ENCODE peak calls at places on chromosomes 11 and 22, in five cellular contexts. W is IMR-90, H is mesenchymal stem cell, S is trophoblast cell, A is H1. T is an unnamed sample.

GRCh38 chr22:42939941-42940653 is 74.9 kb downstream of the PACSIN2 start:
- DNase-seq in H (peak; percentile 93), A (no peak), W (peak; percentile 90), S (no peak), T (no peak)

GRCh38 chr11:69397732-69398131 is 83.7 kb upstream of the LINC01488 start:
- DNase-seq in W (no peak), S (no peak), A (no peak), H (no peak), T (no peak)

GRCh38 chr11:106399075-106399500 is 321.6 kb downstream of the AASDHPPT start:
- DNase-seq in A (no peak), H (peak; percentile 98), W (peak; percentile 100), S (peak; percentile 50), T (no peak)

GRCh38 chr11:134517621-134518293 is 105.7 kb upstream of the B3GAT1 start:
- DNase-seq in W (no peak), A (no peak), H (no peak), S (no peak), T (no peak)

GRCh38 chr11:8167796-8168195 is 1.0 kb downstream of the RIC3 start:
- DNase-seq in S (no peak), W (peak; percentile 11), H (no peak), A (no peak), T (no peak)

GRCh38 chr22:46063861-46064235 is 86.5 kb upstream of the PPARA start:
- DNase-seq in A (no peak), W (no peak), H (no peak), S (no peak), T (no peak)

GRCh38 chr11:33618956-33619355 is 81.7 kb downstream of the C11orf91 start:
- DNase-seq in W (no peak), S (peak; percentile 50), A (no peak), H (no peak), T (no peak)

GRCh38 chr22:20783844-20784723 is 10.2 kb downstream of the SERPIND1 start:
- DNase-seq in H (peak; percentile 78), A (peak; percentile 56), S (peak; percentile 78), W (peak; percentile 74), T (peak; percentile 35)

GRCh38 chr11:128451651-128452470 is 135.5 kb downstream of the ETS1 start:
- DNase-seq in S (no peak), W (peak; percentile 57), A (no peak), H (no peak), T (no peak)

GRCh38 chr11:126512741-126513715 is 157.5 kb downstream of the ST3GAL4 start:
- DNase-seq in S (no peak), A (no peak), W (no peak), H (no peak), T (no peak)

GRCh38 chr11:61882879-61883278 is 8.5 kb downstream of the FADS3 start:
- DNase-seq in H (no peak), A (no peak), W (no peak), S (no peak), T (no peak)
- H3K9ac ChIP-seq in H (no peak overlapping the region), A (no peak overlapping the region), W (no peak overlapping the region), S (no peak overlapping the region), T (no peak overlapping the region)

GRCh38 chr22:24964441-24964840 is 11.9 kb downstream of the KIAA1671 start:
- DNase-seq in H (no peak), W (no peak), S (peak; percentile 87), A (no peak), T (no peak)

GRCh38 chr22:24969588-24970301 is 17.2 kb downstream of the KIAA1671 start:
- DNase-seq in W (no peak), S (peak; percentile 43), A (no peak), H (peak; percentile 85), T (no peak)

GRCh38 chr22:24972369-24972768 is 19.9 kb downstream of the KIAA1671 start:
- DNase-seq in S (no peak), A (no peak), W (no peak), H (no peak), T (no peak)

GRCh38 chr22:24965822-24966626 is 13.5 kb downstream of the KIAA1671 start:
- DNase-seq in W (no peak), S (peak; percentile 23), H (no peak), A (no peak), T (no peak)

DNA sequence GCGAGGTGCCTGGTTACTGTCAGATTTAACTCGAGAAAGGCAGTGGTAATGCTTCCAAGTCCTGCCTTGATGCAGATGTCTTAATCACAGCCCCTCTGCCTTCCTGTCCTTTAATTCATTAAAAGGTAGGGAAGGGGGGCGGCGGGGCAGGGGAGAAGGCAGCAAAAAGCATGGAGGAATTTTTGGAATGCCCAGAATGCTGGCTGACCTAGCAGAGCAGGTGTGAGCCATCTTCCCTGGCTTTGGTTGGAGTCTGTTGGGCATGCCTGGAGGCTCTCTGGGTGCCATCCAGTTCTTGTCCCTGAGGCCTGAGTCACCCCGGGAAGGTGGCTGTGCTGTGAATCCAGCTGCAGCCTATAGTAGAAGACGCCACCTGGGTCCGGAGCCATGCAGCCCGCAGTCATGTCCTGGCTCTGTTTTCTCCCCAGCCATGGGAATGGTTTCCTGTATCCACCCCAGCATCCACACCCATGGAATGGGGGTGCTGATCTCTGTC is 15.6 kb downstream of the KIAA1671 start:
- DNase-seq in A (peak; percentile 69), S (peak; percentile 23), H (no peak), W (no peak), T (no peak)
- H4K91ac ChIP-seq in A (peak overlapping the region; percentile 61), S (no peak overlapping the region), H (no peak overlapping the region), W (no peak overlapping the region), T (no peak overlapping the region)

GRCh38 chr11:87203907-87204602 is 166.3 kb downstream of the TMEM135 start:
- DNase-seq in A (no peak), H (no peak), W (no peak), S (no peak), T (no peak)
- H3K4me3 ChIP-seq in A (no peak overlapping the region), H (no peak overlapping the region), W (no peak overlapping the region), S (no peak overlapping the region), T (no peak overlapping the region)

DNA sequence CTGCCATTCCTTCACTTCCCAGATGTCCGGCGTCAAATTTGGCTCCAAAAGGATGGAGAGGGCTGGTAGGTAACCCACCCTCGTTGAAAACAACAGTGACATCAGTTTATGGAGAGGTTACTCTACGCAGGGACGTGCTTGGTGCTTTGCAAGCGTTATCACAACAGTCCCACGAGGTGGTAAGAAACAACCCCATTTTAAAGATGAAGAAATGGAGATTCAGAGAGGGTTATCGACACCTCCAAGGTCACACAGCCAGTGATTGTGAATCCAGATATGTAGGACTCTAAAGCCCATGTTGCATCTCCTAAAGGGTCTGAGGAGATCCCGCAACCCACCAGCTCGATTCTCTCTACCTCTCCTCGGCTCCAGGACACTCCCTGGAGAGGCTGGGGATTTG is 773 bp downstream of the MIAT start:
- DNase-seq in A (no peak), S (no peak), W (no peak), H (no peak), T (no peak)
- H3K9ac ChIP-seq in A (peak overlapping the region; percentile 21), S (no peak overlapping the region), W (no peak overlapping the region), H (peak overlapping the region; percentile 22), T (peak overlapping the region; percentile 47)

GRCh38 chr22:32325416-32325801 is 32.3 kb upstream of the RFPL3 start:
- DNase-seq in H (no peak), S (no peak), A (no peak), W (no peak), T (no peak)
- H4K91ac ChIP-seq in H (no peak overlapping the region), S (no peak overlapping the region), A (peak overlapping the region; percentile 96), W (no peak overlapping the region), T (peak overlapping the region; percentile 68)

DNA sequence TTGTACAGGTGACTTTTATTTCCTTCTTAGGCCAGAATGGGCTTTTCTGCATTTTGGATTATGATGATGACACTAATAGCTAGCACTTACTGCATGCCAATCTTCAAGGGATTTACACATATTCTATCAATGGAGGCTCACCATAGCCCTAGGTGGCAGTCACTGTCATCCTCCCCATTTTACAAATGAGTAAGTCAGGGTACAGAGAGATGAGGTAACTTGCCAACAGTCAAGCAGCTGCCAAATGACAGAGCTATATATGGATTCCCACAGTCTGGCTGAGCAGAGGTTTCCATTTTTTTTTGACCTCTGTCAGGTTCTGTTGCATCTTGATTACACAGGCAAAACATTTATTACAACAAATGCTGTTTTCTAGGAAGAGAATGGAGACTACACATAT is 23.8 kb upstream of the C11orf96 start:
- DNase-seq in W (no peak), A (no peak), S (no peak), H (peak; percentile 57), T (no peak)
- H3K4me3 ChIP-seq in W (no peak overlapping the region), A (no peak overlapping the region), S (no peak overlapping the region), H (no peak overlapping the region), T (no peak overlapping the region)

GRCh38 chr22:36497910-36498669 is 8.8 kb downstream of the FOXRED2 start:
- DNase-seq in A (no peak), H (no peak), S (no peak), W (no peak), T (no peak)

GRCh38 chr22:36493690-36494110 is 12.3 kb upstream of the TXN2 start:
- DNase-seq in S (peak; percentile 31), H (no peak), W (no peak), A (no peak), T (no peak)
- H3K9ac ChIP-seq in S (no peak overlapping the region), H (no peak overlapping the region), W (no peak overlapping the region), A (no peak overlapping the region), T (no peak overlapping the region)

DNA sequence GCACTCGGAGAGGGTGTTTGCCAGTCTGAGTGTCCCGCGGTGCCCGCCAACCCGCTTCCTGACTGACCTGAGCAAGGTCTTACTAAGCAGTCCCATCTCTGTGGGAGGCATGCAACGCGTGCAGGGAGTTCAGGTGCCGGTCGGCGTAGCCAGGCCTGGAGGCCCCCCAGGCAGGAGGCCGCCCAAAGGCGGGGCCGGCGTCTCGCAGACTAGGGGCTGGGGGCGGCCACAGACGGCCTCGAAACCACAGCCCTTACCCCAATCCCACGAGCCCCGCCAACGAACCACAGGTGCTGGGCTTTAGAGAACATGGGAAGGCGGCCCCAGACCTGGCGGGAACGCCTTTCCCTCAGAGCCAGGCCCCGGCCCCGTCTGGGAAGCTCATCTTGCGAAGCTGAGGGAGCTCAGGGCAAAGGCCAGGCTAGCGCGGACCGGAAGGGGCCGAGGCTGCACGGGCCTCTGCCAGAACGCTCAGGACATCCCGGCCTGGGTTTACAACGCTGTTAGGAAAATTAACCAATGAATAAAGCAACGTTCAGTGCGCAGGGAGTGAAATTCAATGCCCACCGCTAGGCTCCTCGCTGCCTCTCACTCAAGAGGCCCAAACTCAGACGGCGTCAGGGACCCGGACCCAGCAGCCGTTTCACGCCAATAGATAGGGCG is 2.1 kb upstream of the MTFP1 start:
- DNase-seq in A (no peak), S (no peak), H (no peak), W (no peak), T (no peak)
- H4K91ac ChIP-seq in A (peak overlapping the region; percentile 90), S (peak overlapping the region; percentile 94), H (peak overlapping the region; percentile 98), W (peak overlapping the region; percentile 96), T (no peak overlapping the region)

GRCh38 chr11:1772270-1773130 is 8.8 kb upstream of the CTSD start:
- DNase-seq in S (peak; percentile 39), H (peak; percentile 97), A (peak; percentile 71), W (peak; percentile 91), T (peak; percentile 57)
- H3K4me3 ChIP-seq in S (no peak overlapping the region), H (peak overlapping the region; percentile 12), A (no peak overlapping the region), W (peak overlapping the region; percentile 7), T (no peak overlapping the region)